ENCODE peak calls at places on chromosomes 2 and 18, in six cellular contexts. P is naive thymus-derived CD4-positive, alpha-beta T cell; J is mesendoderm; M is heart left ventricle; N is IMR-90; F is SJSA1. K is an unnamed sample.

GRCh38 chr2:185859506-185859905 is 120.9 kb downstream of the FSIP2 start:
- DNase-seq in P (no peak), N (no peak), F (no peak), J (no peak), M (no peak), K (no peak)

GRCh38 chr18:56489901-56490300 is 148.5 kb downstream of the TXNL1 start:
- DNase-seq in N (no peak), P (no peak), F (no peak), M (no peak), J (no peak), K (no peak)

GRCh38 chr2:25341753-25342371 is at the start of gene DNMT3A:
- DNase-seq in F (peak; percentile 69), J (peak; percentile 56), M (peak; percentile 77), P (peak; percentile 54), N (peak; percentile 55), K (peak; percentile 79)

GRCh38 chr2:108587621-108588020 is 53.4 kb downstream of the LIMS1 start:
- DNase-seq in N (peak; percentile 77), J (no peak), F (peak; percentile 55), P (no peak), M (peak; percentile 76), K (peak; percentile 93)

GRCh38 chr18:48949606-48950535 is 894 bp downstream of the SMAD7 start:
- DNase-seq in M (no peak), J (peak; percentile 83), P (peak; percentile 51), N (peak; percentile 60), F (peak; percentile 40), K (peak; percentile 74)

GRCh38 chr2:33577084-33577483 is 22.0 kb downstream of the FAM98A start:
- DNase-seq in M (no peak), P (no peak), F (no peak), N (no peak), J (no peak), K (peak; percentile 30)

GRCh38 chr2:240424341-240425235 is 10.9 kb upstream of the GPC1 start:
- DNase-seq in J (no peak), M (no peak), P (no peak), N (no peak), F (no peak), K (no peak)

GRCh38 chr2:181178823-181179412 is 198.5 kb downstream of the UBE2E3 start:
- DNase-seq in J (peak; percentile 58), N (no peak), P (no peak), F (no peak), M (no peak), K (no peak)

GRCh38 chr2:18247282-18248110 is 313.0 kb downstream of the RDH14 start:
- DNase-seq in N (no peak), P (no peak), F (peak; percentile 60), J (no peak), M (no peak), K (no peak)

GRCh38 chr18:26981373-26982082 is 116.0 kb upstream of the AQP4 start:
- DNase-seq in M (no peak), F (no peak), P (no peak), J (no peak), N (no peak), K (no peak)

GRCh38 chr2:68936462-68936861 is 16.2 kb downstream of the GKN2 start:
- DNase-seq in P (no peak), M (no peak), N (peak; percentile 82), J (no peak), F (no peak), K (peak; percentile 70)

GRCh38 chr2:173713904-173714555 is 251.1 kb downstream of the SP3 start:
- DNase-seq in M (no peak), F (no peak), N (no peak), P (no peak), J (no peak), K (no peak)

GRCh38 chr2:30214064-30214463 is 17.3 kb upstream of the LBH start:
- DNase-seq in P (no peak), M (no peak), N (no peak), J (no peak), F (no peak), K (no peak)

GRCh38 chr2:200596774-200597173 is 11.0 kb downstream of the AOX1 start:
- DNase-seq in J (no peak), P (no peak), F (no peak), M (no peak), N (no peak), K (no peak)

GRCh38 chr2:98757904-98758421 is 27.0 kb upstream of the MGAT4A start:
- DNase-seq in N (peak; percentile 79), F (no peak), P (peak; percentile 79), M (peak; percentile 79), J (no peak), K (peak; percentile 95)

GRCh38 chr2:123512547-123512946 is 512.5 kb upstream of the CNTNAP5 start:
- DNase-seq in F (no peak), N (no peak), J (no peak), M (no peak), P (no peak), K (no peak)

GRCh38 chr2:240759454-240759853 is 60.6 kb downstream of the KIF1A start:
- DNase-seq in J (no peak), M (no peak), N (no peak), P (no peak), F (no peak), K (no peak)

GRCh38 chr2:217887841-217888665 is 114.7 kb downstream of the TNS1 start:
- DNase-seq in J (peak; percentile 41), M (peak; percentile 91), P (no peak), F (no peak), N (peak; percentile 21), K (peak; percentile 38)

GRCh38 chr18:75533954-75534353 is 106.5 kb upstream of the SMIM21 start:
- DNase-seq in P (no peak), M (no peak), N (peak; percentile 56), J (no peak), F (no peak), K (peak; percentile 58)

GRCh38 chr2:107775791-107776190 is 50.9 kb upstream of the RGPD4 start:
- DNase-seq in N (no peak), P (no peak), F (no peak), M (no peak), J (no peak), K (no peak)

GRCh38 chr2:47198985-47199451 is 43.9 kb upstream of the STPG4 start:
- DNase-seq in N (peak; percentile 100), F (peak; percentile 96), J (peak; percentile 47), P (no peak), M (no peak), K (peak; percentile 93)

GRCh38 chr2:171319164-171319810 is 114.5 kb downstream of the METTL8 start:
- DNase-seq in J (peak; percentile 95), F (no peak), P (peak; percentile 39), M (no peak), N (peak; percentile 68), K (peak; percentile 21)

GRCh38 chr18:45270289-45270771 is 344.9 kb upstream of the SLC14A2 start:
- DNase-seq in J (no peak), P (no peak), M (no peak), F (no peak), N (no peak), K (peak; percentile 43)

DNA sequence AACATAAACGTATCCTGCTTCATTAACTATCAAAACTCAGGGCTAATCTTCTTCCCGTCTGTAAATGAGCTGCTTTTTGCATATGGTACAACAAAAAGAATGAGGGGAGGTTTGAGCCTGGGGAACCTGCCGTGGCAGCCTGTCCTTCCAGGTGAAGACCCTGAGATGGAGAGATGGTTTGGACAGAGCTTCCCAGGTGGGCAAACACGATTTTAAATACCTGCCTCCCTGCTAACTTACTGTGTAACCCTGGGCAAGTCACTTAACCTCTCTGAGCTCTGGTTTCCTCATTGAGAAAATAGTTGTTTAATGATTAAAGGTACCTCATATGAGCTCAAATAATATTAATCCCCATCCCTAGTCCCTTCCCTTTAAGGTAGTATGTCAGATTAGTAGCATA is 9.0 kb downstream of the EMX1 start:
- DNase-seq in J (no peak), N (no peak), M (no peak), P (no peak), F (no peak), K (no peak)
- H3K27me3 ChIP-seq in J (peaks cover 64% of the 10 kb centered on the region), N (peaks cover 93% of the 10 kb centered on the region), M (peaks cover 50% of the 10 kb centered on the region), P (peaks cover 7% of the 10 kb centered on the region), F (peaks cover 93% of the 10 kb centered on the region), K (peaks cover 86% of the 10 kb centered on the region)

DNA sequence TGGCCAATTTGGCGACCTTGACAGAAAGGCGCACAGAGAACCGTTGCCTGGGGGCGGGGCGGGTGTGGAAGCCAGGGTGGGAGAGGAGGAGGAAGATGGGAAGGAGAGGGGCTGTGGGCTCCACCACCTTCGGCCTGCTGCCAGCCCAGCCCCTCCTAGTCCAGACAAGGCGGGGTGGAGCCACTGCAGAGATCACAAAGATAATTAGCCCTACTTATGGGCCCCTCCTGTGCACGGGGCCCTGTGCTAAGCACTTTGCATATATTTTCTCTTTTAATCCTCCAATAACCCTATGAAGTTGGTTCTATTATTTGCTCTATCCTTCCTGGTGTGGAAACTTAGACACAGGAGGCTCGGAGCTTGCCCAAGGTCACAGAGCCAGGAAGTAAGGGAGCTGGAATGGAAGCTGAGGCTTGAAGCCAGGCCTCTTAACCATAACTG is 13.7 kb upstream of the ECEL1 start:
- DNase-seq in M (no peak), J (no peak), F (no peak), P (no peak), N (no peak), K (no peak)
- H3K27me3 ChIP-seq in M (no peaks in the 10 kb centered on the region), J (peaks cover 10% of the 10 kb centered on the region), F (peaks cover 42% of the 10 kb centered on the region), P (no peaks in the 10 kb centered on the region), N (peaks cover 69% of the 10 kb centered on the region), K (peaks cover 43% of the 10 kb centered on the region)

GRCh38 chr2:177149155-177149503 is 63.5 kb upstream of the HNRNPA3 start:
- DNase-seq in N (no peak), J (no peak), P (no peak), F (no peak), M (no peak), K (no peak)
- H3K27me3 ChIP-seq in N (peaks cover 19% of the 10 kb centered on the region), J (peaks cover 3% of the 10 kb centered on the region), P (no peaks in the 10 kb centered on the region), F (peaks cover 8% of the 10 kb centered on the region), M (peaks cover 10% of the 10 kb centered on the region), K (no peaks in the 10 kb centered on the region)

GRCh38 chr2:169361706-169362345 is 508 bp downstream of the LRP2 start:
- DNase-seq in P (no peak), F (no peak), J (peak; percentile 63), M (no peak), N (no peak), K (peak; percentile 42)

GRCh38 chr2:169362346-169363026 is at the start of gene LRP2:
- DNase-seq in F (peak; percentile 41), N (no peak), M (no peak), J (peak; percentile 32), P (peak; percentile 32), K (peak; percentile 19)

GRCh38 chr2:169360984-169361705 is 1.2 kb downstream of the LRP2 start:
- DNase-seq in J (peak; percentile 29), M (no peak), N (no peak), P (no peak), F (no peak), K (peak; percentile 2)

GRCh38 chr2:169363570-169364150 is 1.3 kb upstream of the LRP2 start:
- DNase-seq in F (no peak), J (peak; percentile 53), M (no peak), P (peak; percentile 49), N (no peak), K (peak; percentile 28)

DNA sequence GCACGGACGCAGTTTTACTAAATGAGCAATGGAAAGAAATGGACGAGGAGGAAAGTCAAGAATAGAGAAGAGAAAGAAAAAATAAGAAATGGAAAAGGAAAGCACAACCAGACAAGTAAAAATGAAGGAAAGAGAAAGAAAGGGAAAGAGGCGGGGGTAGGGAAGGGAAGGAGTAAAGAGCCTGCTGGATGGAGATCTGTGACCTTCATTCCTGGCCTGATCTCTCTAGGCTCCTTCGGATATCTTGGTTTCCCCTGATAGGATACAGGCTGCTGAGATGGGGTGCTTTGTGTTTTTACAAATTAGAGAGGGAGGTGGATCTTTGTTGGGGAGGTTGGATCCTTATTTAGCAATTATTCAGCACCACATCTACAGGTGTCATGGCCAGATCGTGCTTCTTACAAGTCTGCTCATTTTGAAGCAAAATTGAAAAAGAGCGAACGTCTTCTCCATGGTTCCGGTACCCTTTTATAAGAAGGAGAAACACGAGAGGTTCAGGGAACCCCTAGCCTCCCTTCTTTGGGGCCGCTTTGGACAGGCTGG is 764 bp upstream of the LRP2 start:
- DNase-seq in J (peak; percentile 19), F (no peak), N (no peak), M (no peak), P (no peak), K (no peak)
- H3K27me3 ChIP-seq in J (peaks cover 28% of the 10 kb centered on the region), F (peaks cover 66% of the 10 kb centered on the region), N (peaks cover 37% of the 10 kb centered on the region), M (peaks cover 25% of the 10 kb centered on the region), P (peaks cover 4% of the 10 kb centered on the region), K (peaks cover 48% of the 10 kb centered on the region)